ENCODE peak calls at places on chromosomes 12 and 14, in five cellular contexts. Z is Peyer's patch, M is ovary, B is IMR-90, G is body of pancreas. A is an unnamed sample.

GRCh38 chr12:119208626-119209061 is 29.9 kb downstream of the HSPB8 start:
- DNase-seq in M (no peak), B (peak), Z (peak), G (peak), A (peak)

GRCh38 chr12:49188205-49188915 is 520 bp downstream of the TUBA1A start:
- DNase-seq in M (peak), Z (peak), B (peak), G (peak), A (peak)

GRCh38 chr14:36070056-36071043 is 106.2 kb downstream of the PTCSC3 start:
- DNase-seq in G (peak), Z (peak), B (peak), M (no peak), A (no peak)

GRCh38 chr14:105171004-105171673 is 2.6 kb upstream of the JAG2 start:
- DNase-seq in B (no peak), M (no peak), G (peak), Z (no peak), A (no peak)

GRCh38 chr12:77133566-77133965 is 68.2 kb upstream of the E2F7 start:
- DNase-seq in Z (no peak), G (no peak), B (peak), M (peak), A (no peak)

GRCh38 chr14:104509673-104510072 is 69.9 kb upstream of the C14orf180 start:
- DNase-seq in B (no peak), G (no peak), Z (no peak), M (no peak), A (no peak)

GRCh38 chr14:61860294-61860918 is 98.2 kb downstream of the SNAPC1 start:
- DNase-seq in G (peak), Z (no peak), B (peak), M (no peak), A (no peak)

GRCh38 chr12:98185606-98186005 is 329.8 kb upstream of the TMPO start:
- DNase-seq in B (peak), G (no peak), Z (no peak), M (no peak), A (no peak)

GRCh38 chr12:112676526-112676925 is 115.0 kb upstream of the RPH3A start:
- DNase-seq in B (no peak), G (no peak), M (no peak), Z (no peak), A (no peak)

GRCh38 chr12:100982511-100983183 is 188.1 kb downstream of the ANO4 start:
- DNase-seq in Z (no peak), B (no peak), M (no peak), G (no peak), A (no peak)

GRCh38 chr12:6361834-6362233 is 13.5 kb downstream of the SCNN1A start:
- DNase-seq in B (no peak), M (no peak), Z (peak), G (peak), A (peak)

GRCh38 chr12:96246926-96247566 is 52.9 kb downstream of the ELK3 start:
- DNase-seq in B (no peak), G (no peak), M (no peak), Z (no peak), A (peak)

GRCh38 chr12:60093428-60093827 is 497.6 kb downstream of the SLC16A7 start:
- DNase-seq in M (no peak), G (no peak), Z (no peak), B (no peak), A (no peak)

GRCh38 chr12:115037830-115038229 is 353.9 kb upstream of the TBX3 start:
- DNase-seq in Z (no peak), M (no peak), B (peak), G (no peak), A (no peak)

GRCh38 chr12:127126260-127126628 is 1140.7 kb upstream of the TMEM132C start:
- DNase-seq in Z (no peak), G (no peak), M (no peak), B (no peak), A (no peak)

GRCh38 chr12:12376636-12377448 is 20.0 kb downstream of the BORCS5 start:
- DNase-seq in Z (no peak), G (peak), M (no peak), B (peak), A (no peak)

GRCh38 chr14:78319826-78320635 is 149.9 kb downstream of the NRXN3 start:
- DNase-seq in M (no peak), Z (no peak), B (no peak), G (no peak), A (no peak)

GRCh38 chr12:118850244-118850825 is 131.0 kb upstream of the SRRM4 start:
- DNase-seq in Z (no peak), M (no peak), B (no peak), G (no peak), A (no peak)

GRCh38 chr12:102093319-102093718 is 26.6 kb downstream of the NUP37 start:
- DNase-seq in G (no peak), B (peak), M (no peak), Z (no peak), A (no peak)

GRCh38 chr14:100904307-100905019 is 941 bp upstream of the RTL1 start:
- DNase-seq in B (no peak), G (peak), M (peak), Z (no peak), A (peak)

GRCh38 chr12:96907681-96908163 is 665 bp downstream of the NEDD1 start:
- DNase-seq in Z (peak), M (peak), G (peak), B (peak), A (no peak)

GRCh38 chr12:14769837-14770494 is 33.3 kb downstream of the WBP11 start:
- DNase-seq in B (peak), G (peak), Z (peak), M (peak), A (peak)

GRCh38 chr12:98373019-98373554 is 142.3 kb upstream of the TMPO start:
- DNase-seq in Z (no peak), G (no peak), M (no peak), B (peak), A (no peak)

GRCh38 chr12:53757095-53757770 is 5.5 kb upstream of the CISTR start:
- DNase-seq in Z (peak), B (peak), M (peak), G (peak), A (peak)

GRCh38 chr14:43105305-43105704 is 1401.8 kb downstream of the FSCB start:
- DNase-seq in G (no peak), M (no peak), Z (no peak), B (no peak), A (no peak)

GRCh38 chr12:103780093-103780440 is 61.0 kb downstream of the NT5DC3 start:
- DNase-seq in Z (no peak), M (no peak), B (peak), G (no peak), A (no peak)

GRCh38 chr12:97404549-97404948 is 58.1 kb upstream of the RMST start:
- DNase-seq in G (peak), M (no peak), B (peak), Z (no peak), A (no peak)

GRCh38 chr12:56521590-56522371 is at the start of gene RBMS2:
- DNase-seq in B (peak), G (peak), M (peak), Z (peak), A (peak)

GRCh38 chr12:53050426-53051057 is 677 bp downstream of the TNS2 start:
- DNase-seq in B (no peak), Z (no peak), M (no peak), G (no peak), A (no peak)

GRCh38 chr14:94126800-94127199 is 2.6 kb downstream of the IFI27L2 start:
- DNase-seq in M (no peak), Z (no peak), G (no peak), B (no peak), A (peak)

GRCh38 chr14:101845896-101846295 is 84.4 kb downstream of the PPP2R5C start:
- DNase-seq in G (no peak), B (no peak), Z (no peak), M (no peak), A (no peak)

GRCh38 chr14:21264025-21264801 is 5.0 kb downstream of the HNRNPC start:
- DNase-seq in M (no peak), Z (no peak), G (no peak), B (peak), A (no peak)

GRCh38 chr14:99357856-99358390 is 85.9 kb upstream of the BCL11B start:
- DNase-seq in Z (no peak), M (no peak), B (no peak), G (no peak), A (no peak)

GRCh38 chr12:131828671-131829350 is 618 bp downstream of the MMP17 start:
- DNase-seq in G (no peak), M (peak), B (no peak), Z (no peak), A (no peak)

GRCh38 chr12:51846911-51847829 is 1.3 kb downstream of the FIGNL2 start:
- DNase-seq in G (peak), B (no peak), M (peak), Z (no peak), A (peak)

GRCh38 chr12:108642269-108642870 is 8.7 kb upstream of the SELPLG start:
- DNase-seq in B (no peak), M (no peak), Z (no peak), G (no peak), A (peak)

GRCh38 chr12:751828-752672 is at the start of gene WNK1:
- DNase-seq in Z (peak), M (peak), G (peak), B (peak), A (peak)
- TF ChIP-seq POLR2A in Z (peak), M (peak), G (peak), B (peak), A (no peak)

DNA sequence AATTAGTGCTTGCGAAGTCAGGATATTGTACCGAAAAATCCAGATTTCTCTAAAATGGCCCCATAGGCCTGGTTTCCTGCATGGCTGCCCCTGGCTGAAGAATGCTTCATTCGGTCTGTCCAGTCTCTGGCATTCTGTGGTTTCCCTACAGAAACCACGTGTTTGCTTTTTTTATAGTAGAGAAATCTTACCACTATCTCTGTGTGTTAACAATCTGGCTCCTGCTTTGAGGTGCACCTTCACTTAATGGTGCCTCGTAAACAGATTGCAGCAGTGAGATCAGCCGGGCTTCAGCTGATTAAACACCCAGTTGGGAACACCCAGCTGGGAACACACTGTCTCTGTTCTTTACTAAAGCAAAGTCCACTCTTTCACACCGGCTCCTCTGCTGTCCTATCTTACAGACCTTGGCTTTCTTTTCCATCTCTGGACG is 6.7 kb upstream of the DNAAF2 start:
- DNase-seq in Z (peak), G (peak), M (no peak), B (peak), A (no peak)
- TF ChIP-seq POLR2A in Z (peak), G (peak), M (no peak), B (no peak), A (no peak)

GRCh38 chr14:65102441-65103149 is at the start of gene MAX:
- DNase-seq in G (peak), B (peak), M (peak), Z (peak), A (peak)
- TF ChIP-seq POLR2A in G (peak), B (peak), M (peak), Z (peak), A (peak)

DNA sequence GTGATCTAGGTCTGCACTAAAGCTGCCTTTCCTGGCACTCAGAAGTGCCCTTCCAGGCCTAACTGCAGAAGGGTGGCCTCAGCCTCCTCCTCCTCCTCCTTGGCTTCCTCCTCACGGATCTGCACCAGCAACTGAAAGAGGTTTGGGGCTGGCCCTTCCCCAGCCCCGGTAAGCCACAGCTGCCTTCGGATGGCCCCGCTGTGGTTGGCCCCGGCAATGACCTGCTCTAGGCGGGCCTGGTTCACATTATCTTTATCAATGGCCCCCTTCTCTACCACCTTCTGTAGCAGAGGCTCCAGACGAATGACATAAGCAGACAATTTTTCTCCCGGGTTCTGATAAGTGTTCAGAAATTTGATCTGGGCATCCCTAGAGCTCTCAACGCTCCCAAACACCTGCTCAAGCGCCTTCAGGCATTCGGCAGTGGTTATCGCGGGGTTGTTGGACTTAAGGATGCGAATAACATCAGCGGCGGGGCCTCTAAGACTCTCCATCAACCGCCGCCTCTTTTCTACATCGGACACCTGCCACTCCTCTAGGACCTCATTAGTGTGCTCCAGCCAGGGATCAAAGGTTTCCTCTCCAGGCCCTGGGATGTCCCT is 1.5 kb downstream of the PNMA1 start:
- DNase-seq in Z (no peak), M (no peak), B (peak), G (no peak), A (no peak)
- TF ChIP-seq POLR2A in Z (no peak), M (no peak), B (no peak), G (no peak), A (no peak)

GRCh38 chr12:17950898-17951297 is 139.1 kb downstream of the RERGL start:
- DNase-seq in Z (no peak), M (no peak), G (no peak), B (no peak), A (no peak)
- TF ChIP-seq POLR2A in Z (no peak), M (no peak), G (no peak), B (no peak), A (no peak)

GRCh38 chr12:57895337-57896138 is 45.8 kb upstream of the ATP23 start:
- DNase-seq in B (peak), G (no peak), Z (no peak), M (no peak), A (no peak)

GRCh38 chr12:57898308-57898970 is 42.9 kb upstream of the ATP23 start:
- DNase-seq in B (peak), M (no peak), G (no peak), Z (no peak), A (no peak)

GRCh38 chr12:57897296-57897974 is 43.9 kb upstream of the ATP23 start:
- DNase-seq in B (no peak), Z (no peak), M (peak), G (no peak), A (no peak)

GRCh38 chr12:57896139-57896436 is 45.3 kb upstream of the ATP23 start:
- DNase-seq in Z (no peak), B (no peak), G (no peak), M (no peak), A (no peak)

GRCh38 chr12:57896437-57897201 is 44.7 kb upstream of the ATP23 start:
- DNase-seq in B (peak), M (peak), G (peak), Z (peak), A (peak)
- TF ChIP-seq POLR2A in B (no peak), M (peak), G (peak), Z (no peak), A (no peak)

DNA sequence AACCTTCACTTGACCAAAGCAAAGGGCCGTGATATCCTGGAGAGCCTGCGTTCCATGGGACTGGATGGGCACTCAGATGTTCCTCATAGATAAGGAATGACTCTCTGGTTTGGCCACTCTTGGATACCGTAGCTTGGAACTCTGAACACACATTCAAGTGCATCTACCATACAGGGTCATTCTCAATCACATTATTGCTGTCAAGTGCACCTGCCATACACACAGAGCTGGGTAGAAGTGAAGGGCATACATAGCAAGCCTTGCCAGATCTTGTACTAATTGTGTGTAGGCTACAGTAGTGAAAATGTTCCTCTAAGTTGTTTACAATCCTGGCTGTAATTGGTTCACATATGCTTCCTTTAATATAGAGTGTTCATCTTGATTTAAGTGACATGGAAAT is 58.3 kb downstream of the PELI2 start:
- DNase-seq in G (peak), Z (no peak), B (no peak), M (no peak), A (no peak)
- TF ChIP-seq POLR2A in G (no peak), Z (no peak), B (no peak), M (no peak), A (no peak)

DNA sequence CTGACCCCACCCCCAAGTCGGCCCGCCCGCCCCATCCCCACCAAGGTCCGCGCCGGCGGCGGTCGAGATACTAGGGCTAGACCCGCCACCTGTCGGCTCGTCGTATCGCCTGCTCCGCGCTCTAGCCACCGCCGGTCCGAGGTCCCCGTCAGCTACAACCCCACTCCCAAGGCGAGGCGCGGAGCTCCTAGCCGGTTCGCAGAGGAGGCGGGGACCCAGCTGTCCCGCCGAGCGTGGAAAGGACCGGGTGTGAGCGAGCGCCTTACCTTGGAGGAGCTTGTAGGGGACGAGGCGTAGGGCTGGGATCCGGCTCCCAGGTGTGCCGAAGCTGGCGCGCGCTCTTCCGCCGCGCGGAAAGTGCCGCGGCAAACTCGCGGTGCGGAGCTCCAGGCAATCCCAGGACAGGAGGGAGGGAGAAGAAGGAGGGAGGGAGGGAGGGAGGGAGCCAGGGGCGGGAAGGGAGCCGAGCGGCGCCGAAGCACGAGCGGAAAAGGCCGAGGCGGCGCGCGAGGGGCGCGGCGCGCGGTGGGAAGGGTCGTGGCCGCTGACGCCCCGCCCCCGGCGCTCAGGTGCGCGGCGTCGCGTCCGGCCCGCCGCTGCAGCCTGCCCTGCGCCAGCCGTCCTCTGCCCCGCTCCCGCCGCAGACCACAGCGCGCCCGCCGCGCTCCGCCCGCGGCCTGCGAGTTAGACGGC is at the start of gene PAWR:
- DNase-seq in M (peak), B (peak), Z (peak), G (peak), A (peak)
- TF ChIP-seq POLR2A in M (no peak), B (peak), Z (peak), G (peak), A (no peak)

A was measured in lower leg skin.